ENCODE peak calls at places on chromosomes 11 and 22, in five cellular contexts. One of them, this sample, is unnamed.

GRCh38 chr11:65781152-65781961 is 581 bp upstream of the AP5B1 start:
- DNase-seq in sigmoid colon: peak; percentile 72
- DNase-seq in adrenal gland: peak; percentile 37
- DNase-seq in transverse colon: peak; percentile 37
- DNase-seq in lower leg skin: no peak
- DNase-seq in this sample: no peak

GRCh38 chr11:28559497-28559896 is 451.3 kb downstream of the METTL15 start:
- DNase-seq in transverse colon: no peak
- DNase-seq in sigmoid colon: no peak
- DNase-seq in lower leg skin: no peak
- DNase-seq in adrenal gland: no peak
- DNase-seq in this sample: no peak

GRCh38 chr11:108512706-108513105 is 14.5 kb upstream of the POGLUT3 start:
- DNase-seq in sigmoid colon: no peak
- DNase-seq in transverse colon: no peak
- DNase-seq in lower leg skin: no peak
- DNase-seq in adrenal gland: no peak
- DNase-seq in this sample: no peak

GRCh38 chr11:83508804-83509203 is 222.6 kb upstream of the CCDC90B start:
- DNase-seq in lower leg skin: no peak
- DNase-seq in transverse colon: peak; percentile 16
- DNase-seq in adrenal gland: no peak
- DNase-seq in sigmoid colon: no peak
- DNase-seq in this sample: no peak

GRCh38 chr11:104668797-104669463 is 229.3 kb downstream of the CASP12 start:
- DNase-seq in lower leg skin: no peak
- DNase-seq in adrenal gland: no peak
- DNase-seq in transverse colon: no peak
- DNase-seq in sigmoid colon: no peak
- DNase-seq in this sample: peak; percentile 2

GRCh38 chr11:29629281-29629680 is 387.5 kb downstream of the KCNA4 start:
- DNase-seq in lower leg skin: no peak
- DNase-seq in adrenal gland: no peak
- DNase-seq in transverse colon: no peak
- DNase-seq in sigmoid colon: no peak
- DNase-seq in this sample: no peak

GRCh38 chr11:12122083-12122482 is 11.7 kb downstream of the MICAL2 start:
- DNase-seq in sigmoid colon: no peak
- DNase-seq in transverse colon: no peak
- DNase-seq in lower leg skin: no peak
- DNase-seq in adrenal gland: no peak
- DNase-seq in this sample: no peak

GRCh38 chr11:101618691-101619090 is 34.9 kb upstream of the TRPC6 start:
- DNase-seq in lower leg skin: no peak
- DNase-seq in sigmoid colon: no peak
- DNase-seq in adrenal gland: no peak
- DNase-seq in transverse colon: no peak
- DNase-seq in this sample: no peak

GRCh38 chr11:116731097-116731761 is 41.6 kb downstream of the BUD13 start:
- DNase-seq in sigmoid colon: no peak
- DNase-seq in lower leg skin: no peak
- DNase-seq in adrenal gland: no peak
- DNase-seq in transverse colon: no peak
- DNase-seq in this sample: no peak

GRCh38 chr22:31753005-31753633 is 700 bp upstream of the DEPDC5 start:
- DNase-seq in lower leg skin: peak; percentile 27
- DNase-seq in adrenal gland: peak; percentile 50
- DNase-seq in transverse colon: peak; percentile 18
- DNase-seq in sigmoid colon: peak; percentile 70
- DNase-seq in this sample: no peak

GRCh38 chr11:18171377-18172000 is 1.1 kb upstream of the MRGPRX4 start:
- DNase-seq in adrenal gland: peak; percentile 48
- DNase-seq in lower leg skin: no peak
- DNase-seq in sigmoid colon: no peak
- DNase-seq in transverse colon: no peak
- DNase-seq in this sample: peak; percentile 27

GRCh38 chr22:40325315-40325714 is 21.0 kb upstream of the ADSL start:
- DNase-seq in sigmoid colon: no peak
- DNase-seq in adrenal gland: no peak
- DNase-seq in transverse colon: no peak
- DNase-seq in lower leg skin: no peak
- DNase-seq in this sample: no peak

GRCh38 chr22:39415506-39415905 is 15.9 kb downstream of the TAB1 start:
- DNase-seq in lower leg skin: no peak
- DNase-seq in adrenal gland: no peak
- DNase-seq in transverse colon: no peak
- DNase-seq in sigmoid colon: no peak
- DNase-seq in this sample: no peak

GRCh38 chr22:38313384-38313955 is 3.8 kb downstream of the CSNK1E start:
- DNase-seq in adrenal gland: peak; percentile 77
- DNase-seq in sigmoid colon: peak; percentile 95
- DNase-seq in lower leg skin: no peak
- DNase-seq in transverse colon: peak; percentile 75
- DNase-seq in this sample: no peak

GRCh38 chr11:10293423-10294288 is at the start of gene SBF2:
- DNase-seq in sigmoid colon: peak; percentile 95
- DNase-seq in lower leg skin: peak; percentile 85
- DNase-seq in adrenal gland: peak; percentile 90
- DNase-seq in transverse colon: peak; percentile 86
- DNase-seq in this sample: peak; percentile 93

GRCh38 chr11:27616711-27617110 is 83.5 kb downstream of the BDNF start:
- DNase-seq in sigmoid colon: no peak
- DNase-seq in transverse colon: no peak
- DNase-seq in lower leg skin: no peak
- DNase-seq in adrenal gland: no peak
- DNase-seq in this sample: no peak

GRCh38 chr11:80104196-80104595 is 663.4 kb upstream of the TENM4 start:
- DNase-seq in transverse colon: no peak
- DNase-seq in adrenal gland: no peak
- DNase-seq in lower leg skin: no peak
- DNase-seq in sigmoid colon: no peak
- DNase-seq in this sample: no peak

GRCh38 chr11:133576351-133576750 is 44.0 kb upstream of the OPCML start:
- DNase-seq in sigmoid colon: no peak
- DNase-seq in lower leg skin: no peak
- DNase-seq in transverse colon: no peak
- DNase-seq in adrenal gland: no peak
- DNase-seq in this sample: no peak

GRCh38 chr11:94786264-94787126 is 18.3 kb downstream of the AMOTL1 start:
- DNase-seq in transverse colon: no peak
- DNase-seq in lower leg skin: no peak
- DNase-seq in adrenal gland: no peak
- DNase-seq in sigmoid colon: no peak
- DNase-seq in this sample: no peak

GRCh38 chr22:50085211-50085999 is at the start of gene MLC1:
- DNase-seq in transverse colon: no peak
- DNase-seq in lower leg skin: no peak
- DNase-seq in sigmoid colon: no peak
- DNase-seq in adrenal gland: no peak
- DNase-seq in this sample: no peak

GRCh38 chr22:35380013-35380412 is 883 bp upstream of the HMOX1 start:
- DNase-seq in sigmoid colon: no peak
- DNase-seq in transverse colon: peak; percentile 43
- DNase-seq in lower leg skin: no peak
- DNase-seq in adrenal gland: peak; percentile 69
- DNase-seq in this sample: no peak

GRCh38 chr11:76823481-76824028 is 37.2 kb upstream of the ACER3 start:
- DNase-seq in sigmoid colon: no peak
- DNase-seq in lower leg skin: no peak
- DNase-seq in transverse colon: no peak
- DNase-seq in adrenal gland: no peak
- DNase-seq in this sample: peak; percentile 79

GRCh38 chr11:16607675-16608644 is 130.5 kb upstream of the C11orf58 start:
- DNase-seq in sigmoid colon: peak; percentile 77
- DNase-seq in adrenal gland: peak; percentile 87
- DNase-seq in lower leg skin: peak; percentile 51
- DNase-seq in transverse colon: peak; percentile 39
- DNase-seq in this sample: no peak

GRCh38 chr11:1360835-1361357 is 28.8 kb upstream of the BRSK2 start:
- DNase-seq in lower leg skin: no peak
- DNase-seq in sigmoid colon: no peak
- DNase-seq in transverse colon: no peak
- DNase-seq in adrenal gland: no peak
- DNase-seq in this sample: no peak

GRCh38 chr11:2940930-2941821 is 12.0 kb upstream of the PHLDA2 start:
- DNase-seq in lower leg skin: no peak
- DNase-seq in adrenal gland: no peak
- DNase-seq in sigmoid colon: peak; percentile 67
- DNase-seq in transverse colon: peak; percentile 70
- DNase-seq in this sample: peak; percentile 85

GRCh38 chr11:114057147-114057546 is 2.4 kb upstream of the ZBTB16 start:
- DNase-seq in lower leg skin: no peak
- DNase-seq in transverse colon: peak; percentile 49
- DNase-seq in sigmoid colon: peak; percentile 64
- DNase-seq in adrenal gland: peak; percentile 52
- DNase-seq in this sample: no peak

GRCh38 chr11:64553554-64554201 is 37.3 kb upstream of the SLC22A12 start:
- DNase-seq in adrenal gland: peak; percentile 71
- DNase-seq in sigmoid colon: peak; percentile 93
- DNase-seq in lower leg skin: no peak
- DNase-seq in transverse colon: peak; percentile 59
- DNase-seq in this sample: peak; percentile 65

GRCh38 chr11:3824714-3825472 is 15.9 kb downstream of the RHOG start:
- DNase-seq in adrenal gland: no peak
- DNase-seq in lower leg skin: no peak
- DNase-seq in transverse colon: peak; percentile 74
- DNase-seq in sigmoid colon: peak; percentile 73
- DNase-seq in this sample: peak; percentile 61

GRCh38 chr11:3040881-3041280 is 16.3 kb downstream of the CARS1 start:
- DNase-seq in transverse colon: no peak
- DNase-seq in lower leg skin: no peak
- DNase-seq in sigmoid colon: no peak
- DNase-seq in adrenal gland: no peak
- DNase-seq in this sample: no peak

GRCh38 chr22:41481131-41481830 is 12.4 kb downstream of the ACO2 start:
- DNase-seq in lower leg skin: no peak
- DNase-seq in transverse colon: no peak
- DNase-seq in adrenal gland: peak; percentile 79
- DNase-seq in sigmoid colon: no peak
- DNase-seq in this sample: no peak

GRCh38 chr11:104061851-104062521 is 25.5 kb downstream of the DDI1 start:
- DNase-seq in transverse colon: no peak
- DNase-seq in adrenal gland: no peak
- DNase-seq in lower leg skin: no peak
- DNase-seq in sigmoid colon: no peak
- DNase-seq in this sample: no peak

GRCh38 chr11:22459053-22459452 is 120.9 kb downstream of the SLC17A6 start:
- DNase-seq in transverse colon: no peak
- DNase-seq in sigmoid colon: no peak
- DNase-seq in adrenal gland: no peak
- DNase-seq in lower leg skin: no peak
- DNase-seq in this sample: no peak
- TF ChIP-seq POLR2A in transverse colon: no peak
- TF ChIP-seq POLR2A in sigmoid colon: no peak
- TF ChIP-seq POLR2A in adrenal gland: no peak
- TF ChIP-seq POLR2A in lower leg skin: no peak
- TF ChIP-seq POLR2A in this sample: no peak

GRCh38 chr11:119381186-119381988 is at the start of gene USP2:
- DNase-seq in adrenal gland: peak; percentile 97
- DNase-seq in sigmoid colon: peak; percentile 98
- DNase-seq in lower leg skin: peak; percentile 96
- DNase-seq in transverse colon: peak; percentile 97
- DNase-seq in this sample: peak; percentile 75
- TF ChIP-seq POLR2A in adrenal gland: peak; percentile 80
- TF ChIP-seq POLR2A in sigmoid colon: peak; percentile 41
- TF ChIP-seq POLR2A in lower leg skin: no peak
- TF ChIP-seq POLR2A in transverse colon: no peak
- TF ChIP-seq POLR2A in this sample: no peak

GRCh38 chr22:43183496-43184263 is 3.3 kb downstream of the TTLL12 start:
- DNase-seq in sigmoid colon: no peak
- DNase-seq in transverse colon: no peak
- DNase-seq in lower leg skin: no peak
- DNase-seq in adrenal gland: peak; percentile 43
- DNase-seq in this sample: no peak
- TF ChIP-seq POLR2A in sigmoid colon: no peak
- TF ChIP-seq POLR2A in transverse colon: no peak
- TF ChIP-seq POLR2A in lower leg skin: no peak
- TF ChIP-seq POLR2A in adrenal gland: no peak
- TF ChIP-seq POLR2A in this sample: no peak

GRCh38 chr11:123063396-123064267 is 1.7 kb upstream of the HSPA8 start:
- DNase-seq in lower leg skin: peak; percentile 54
- DNase-seq in adrenal gland: peak; percentile 62
- DNase-seq in transverse colon: peak; percentile 52
- DNase-seq in sigmoid colon: peak; percentile 79
- DNase-seq in this sample: no peak

GRCh38 chr11:123062892-123063395 is 1.0 kb upstream of the HSPA8 start:
- DNase-seq in adrenal gland: no peak
- DNase-seq in sigmoid colon: no peak
- DNase-seq in transverse colon: no peak
- DNase-seq in lower leg skin: peak; percentile 41
- DNase-seq in this sample: no peak

GRCh38 chr11:123061403-123062157 is at the start of gene HSPA8:
- DNase-seq in transverse colon: peak; percentile 75
- DNase-seq in sigmoid colon: peak; percentile 90
- DNase-seq in adrenal gland: peak; percentile 79
- DNase-seq in lower leg skin: peak; percentile 75
- DNase-seq in this sample: no peak

GRCh38 chr11:123060265-123061000 is 1.5 kb downstream of the HSPA8 start:
- DNase-seq in adrenal gland: no peak
- DNase-seq in lower leg skin: no peak
- DNase-seq in sigmoid colon: no peak
- DNase-seq in transverse colon: peak; percentile 20
- DNase-seq in this sample: no peak

DNA sequence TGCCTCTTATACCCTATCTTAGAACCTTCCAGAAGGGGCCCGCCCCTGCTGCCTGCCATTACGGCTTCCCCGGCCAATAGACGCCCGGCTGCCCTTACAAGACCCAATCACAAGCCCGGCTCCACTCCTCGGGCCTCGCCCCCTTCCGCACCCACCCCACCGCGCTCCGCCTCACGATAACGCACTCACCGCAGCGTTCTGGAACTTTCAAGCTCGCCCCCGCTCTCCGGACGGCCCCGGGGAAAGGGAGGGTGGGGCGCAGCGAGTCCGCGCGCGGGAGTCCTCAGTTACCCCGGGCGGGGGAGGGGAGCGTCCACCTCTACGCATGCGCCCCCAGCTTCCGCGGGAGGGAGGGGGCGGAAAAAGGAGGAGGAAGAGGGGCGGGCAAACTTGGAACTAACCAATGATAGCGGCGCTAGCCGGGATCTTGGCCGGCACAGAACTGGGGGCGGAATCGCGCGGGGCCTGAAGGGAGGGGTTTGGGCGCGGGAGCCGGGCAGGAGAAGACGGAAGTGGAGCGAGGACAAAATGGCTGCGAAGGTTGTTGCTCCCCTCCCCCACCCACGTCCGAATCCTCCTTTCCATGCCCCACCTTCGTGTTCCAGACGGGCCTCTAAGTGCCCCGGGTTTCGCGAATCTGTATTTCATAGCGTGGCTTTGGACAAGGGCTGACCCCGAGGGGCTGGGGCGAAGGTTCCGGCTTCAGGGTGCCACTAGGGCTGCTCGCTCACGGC is 389 bp upstream of the HSPA8 start:
- DNase-seq in transverse colon: peak; percentile 99
- DNase-seq in sigmoid colon: peak; percentile 100
- DNase-seq in adrenal gland: peak; percentile 99
- DNase-seq in lower leg skin: peak; percentile 99
- DNase-seq in this sample: peak; percentile 57
- TF ChIP-seq POLR2A in transverse colon: peak; percentile 72
- TF ChIP-seq POLR2A in sigmoid colon: peak; percentile 39
- TF ChIP-seq POLR2A in adrenal gland: peak; percentile 15
- TF ChIP-seq POLR2A in lower leg skin: no peak
- TF ChIP-seq POLR2A in this sample: no peak